ENCODE peak calls at places on chromosomes 3 and 15, in six cellular contexts. Y, J, D, O, E and U are unnamed samples.

GRCh38 chr3:160928183-160928718 is 172.2 kb downstream of the PPM1L start:
- DNase-seq in J (peak), D (no peak), E (no peak), O (no peak), Y (no peak), U (no peak)

GRCh38 chr3:46662771-46663551 is 30.5 kb downstream of the ALS2CL start:
- DNase-seq in J (no peak), O (peak), Y (no peak), E (peak), D (peak), U (no peak)

GRCh38 chr3:146241523-146242240 is 9.2 kb downstream of the PLSCR4 start:
- DNase-seq in Y (no peak), J (no peak), O (no peak), E (no peak), D (no peak), U (no peak)

GRCh38 chr3:170128259-170128976 is 53.1 kb downstream of the PHC3 start:
- DNase-seq in D (peak), Y (no peak), J (no peak), O (no peak), E (peak), U (no peak)

GRCh38 chr3:37741644-37742043 is 120.0 kb upstream of the CTDSPL start:
- DNase-seq in E (peak), O (peak), Y (peak), D (no peak), J (peak), U (peak)

GRCh38 chr15:100591835-100592234 is 10.1 kb downstream of the LINS1 start:
- DNase-seq in Y (no peak), D (no peak), J (no peak), E (no peak), O (no peak), U (no peak)

GRCh38 chr15:80431635-80432034 is 27.5 kb downstream of the ARNT2 start:
- DNase-seq in O (no peak), Y (no peak), D (no peak), E (no peak), J (no peak), U (no peak)

GRCh38 chr3:194489736-194490612 is 3.2 kb upstream of the ATP13A3 start:
- DNase-seq in Y (no peak), O (no peak), E (no peak), D (peak), J (peak), U (peak)

GRCh38 chr15:29470311-29470710 is 200.7 kb upstream of the NSMCE3 start:
- DNase-seq in E (no peak), O (no peak), D (no peak), J (no peak), Y (no peak), U (no peak)

GRCh38 chr3:45387171-45387570 is 1.2 kb upstream of the LARS2 start:
- DNase-seq in O (no peak), D (no peak), J (no peak), Y (no peak), E (no peak), U (no peak)

GRCh38 chr15:99324082-99324620 is 72.9 kb downstream of the LRRC28 start:
- DNase-seq in Y (no peak), O (no peak), E (no peak), J (no peak), D (no peak), U (no peak)

GRCh38 chr15:92494791-92495190 is 101.1 kb downstream of the ST8SIA2 start:
- DNase-seq in J (no peak), Y (no peak), E (no peak), O (no peak), D (no peak), U (no peak)

GRCh38 chr3:56860948-56861347 is 59.2 kb upstream of the ARHGEF3 start:
- DNase-seq in J (no peak), E (no peak), Y (no peak), D (no peak), O (no peak), U (no peak)

GRCh38 chr15:63600001-63600645 is 2.9 kb downstream of the FBXL22 start:
- DNase-seq in O (no peak), Y (no peak), D (no peak), J (no peak), E (no peak), U (no peak)

DNA sequence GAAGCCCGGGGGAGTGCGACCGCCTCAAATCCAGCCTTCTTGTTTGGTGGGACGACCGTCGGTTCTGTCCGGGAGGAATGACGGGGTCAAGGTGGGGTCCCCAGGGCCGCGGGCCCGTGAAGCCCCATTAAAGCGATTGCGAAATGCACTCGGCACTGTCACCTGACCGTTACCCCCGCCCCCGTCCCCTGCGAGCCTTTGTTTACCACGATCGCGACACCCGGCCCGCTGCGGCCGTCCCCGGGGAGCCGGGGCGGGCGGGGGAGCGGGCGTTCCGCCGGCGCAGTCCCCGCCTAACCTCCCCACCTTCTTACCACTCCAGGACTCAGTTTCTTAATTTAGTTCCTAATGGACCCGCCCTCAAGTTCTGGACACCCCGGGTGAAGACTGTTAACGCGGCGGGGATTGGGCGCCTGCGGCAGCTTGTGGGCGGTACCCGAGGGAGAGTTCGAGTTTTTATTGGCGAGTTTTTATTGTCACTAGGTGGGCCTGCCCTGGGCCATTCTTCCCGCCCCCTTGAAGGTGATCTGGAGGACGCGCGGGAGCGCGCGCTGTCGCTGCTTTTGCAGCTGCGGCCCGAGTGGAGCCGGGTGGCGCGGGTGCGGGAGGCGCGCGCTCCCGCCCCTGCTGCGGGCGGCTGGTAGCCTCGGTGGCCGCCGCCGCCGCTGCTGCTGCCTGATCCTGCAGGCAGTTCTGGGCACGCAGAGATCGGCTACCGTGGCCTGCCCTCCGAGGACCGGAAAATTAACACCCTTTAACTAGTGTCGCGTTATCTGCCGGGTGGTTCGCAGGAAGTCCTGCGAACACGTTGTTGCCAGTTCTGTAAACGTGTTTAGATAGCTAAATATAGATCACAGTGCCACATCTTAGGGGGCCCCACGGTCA is 1.0 kb downstream of the KLHL24 start:
- DNase-seq in Y (peak), D (peak), O (peak), J (peak), E (peak), U (peak)
- TF ChIP-seq POLR2A in Y (peak), D (peak), O (no peak), J (peak), E (peak), U (peak)

GRCh38 chr15:64911317-64912186 is at the start of gene ANKDD1A:
- DNase-seq in E (peak), D (no peak), O (peak), J (no peak), Y (peak), U (peak)
- TF ChIP-seq POLR2A in E (no peak), D (no peak), O (no peak), J (no peak), Y (no peak), U (no peak)

DNA sequence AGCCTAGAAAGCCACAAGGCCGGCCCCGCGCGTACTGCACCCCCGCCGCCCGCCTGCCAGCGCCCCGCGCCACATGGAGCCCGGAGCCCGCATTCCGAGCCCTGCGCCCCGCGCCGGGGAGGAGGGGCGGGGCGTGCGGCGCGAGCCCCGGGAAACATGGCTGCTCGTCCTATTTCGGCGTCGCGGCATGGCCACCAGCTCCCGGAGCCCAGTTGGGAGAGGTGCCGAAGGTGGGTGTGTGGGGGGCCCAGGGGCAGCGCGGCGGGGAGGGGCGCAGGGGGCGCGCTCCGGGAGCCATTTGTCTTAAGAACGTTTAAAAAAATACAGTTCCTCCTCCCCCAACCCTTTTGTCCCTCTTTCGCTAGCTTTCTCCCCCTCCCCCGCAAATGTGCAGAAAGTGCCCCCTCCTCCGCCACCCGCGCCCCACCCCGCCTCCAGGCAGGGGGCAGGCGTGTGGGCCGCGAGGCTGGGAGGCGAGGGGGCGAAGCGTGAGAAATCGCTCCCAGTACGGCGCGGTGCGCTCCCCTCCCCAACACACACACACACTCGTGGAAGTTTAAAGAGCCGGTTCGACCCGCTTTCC is 2.5 kb downstream of the ANP32A start:
- DNase-seq in E (peak), O (peak), D (peak), Y (peak), J (peak), U (peak)
- TF ChIP-seq POLR2A in E (no peak), O (no peak), D (peak), Y (no peak), J (peak), U (no peak)

DNA sequence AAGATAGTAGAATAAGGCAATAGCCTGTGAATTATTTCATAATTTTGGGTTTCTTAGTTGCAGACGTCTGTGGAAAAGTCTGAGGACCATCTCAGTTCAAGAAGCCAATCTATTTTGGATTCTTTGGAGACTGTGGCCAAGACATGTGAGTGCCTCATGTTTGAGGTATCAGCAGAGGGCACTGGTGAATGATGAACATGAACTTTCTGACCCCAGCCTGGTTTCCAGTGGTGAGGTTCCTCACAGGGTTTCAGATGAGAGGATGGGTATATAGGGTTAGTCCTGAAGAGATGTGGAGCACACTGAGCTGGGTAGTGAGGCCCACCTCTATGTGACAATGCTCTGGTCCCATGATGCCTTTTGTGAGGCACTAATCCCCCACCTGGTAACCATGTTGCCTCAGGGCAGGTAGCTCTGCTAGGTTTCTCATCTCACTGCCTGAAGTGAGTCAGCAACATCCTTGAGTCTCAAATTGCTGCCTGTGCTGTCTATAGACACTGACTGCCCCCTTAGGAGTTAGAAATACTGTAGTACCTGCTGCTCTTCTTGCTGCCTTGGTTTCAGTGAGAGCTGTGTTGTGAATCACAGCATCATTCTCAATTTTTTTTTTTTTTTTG is 32.3 kb downstream of the C3orf62 start:
- DNase-seq in J (no peak), D (no peak), Y (no peak), E (no peak), O (no peak), U (peak)
- TF ChIP-seq POLR2A in J (no peak), D (no peak), Y (no peak), E (no peak), O (no peak), U (no peak)

DNA sequence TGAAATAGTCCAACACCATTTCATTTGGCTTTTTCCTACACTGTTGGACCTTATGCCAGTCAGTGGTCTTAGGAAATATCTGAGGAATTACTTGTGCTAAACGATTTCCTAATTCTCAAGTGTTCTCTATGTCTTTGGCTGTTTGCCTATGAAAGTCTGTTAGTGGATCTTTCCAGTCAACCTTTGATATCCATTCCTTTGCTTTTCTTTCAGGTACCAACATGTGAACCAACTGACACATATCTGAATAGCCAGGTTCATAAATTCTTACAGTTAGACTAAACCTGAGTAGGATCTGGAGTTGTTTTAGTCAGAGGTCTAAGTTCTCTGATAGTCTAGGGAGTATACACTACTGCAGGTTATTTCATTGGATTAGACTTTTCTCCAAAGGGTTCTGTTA is 343.5 kb upstream of the LRRC3B start:
- DNase-seq in J (no peak), O (no peak), E (no peak), D (no peak), Y (no peak), U (no peak)
- TF ChIP-seq POLR2A in J (no peak), O (no peak), E (no peak), D (no peak), Y (no peak), U (no peak)